ENCODE peak calls at places on chromosomes 12 and 14, in six cellular contexts. Y is HCT116, S is NAMALWA, U is posterior cingulate gyrus, C is activated T-helper 1 cell treated with Interleukin-2 at 50 U/mL for 16 hours, I is left ventricle myocardium superior. H is an unnamed sample.

GRCh38 chr14:77033622-77034521 is 5.4 kb upstream of the IRF2BPL start:
- DNase-seq in I (peak), S (peak), Y (no peak), C (peak), U (peak), H (peak)

GRCh38 chr14:64074961-64075619 is 219.1 kb downstream of the ESR2 start:
- DNase-seq in Y (no peak), S (no peak), U (no peak), C (no peak), I (no peak), H (no peak)

GRCh38 chr14:95018845-95019244 is 138.5 kb downstream of the DICER1 start:
- DNase-seq in C (no peak), U (no peak), Y (no peak), S (no peak), I (no peak), H (no peak)

GRCh38 chr12:49872381-49872780 is 29.5 kb upstream of the BCDIN3D start:
- DNase-seq in U (no peak), S (no peak), I (peak), C (no peak), Y (no peak), H (no peak)

GRCh38 chr14:42855159-42855558 is 1248.5 kb downstream of the LRFN5 start:
- DNase-seq in Y (no peak), S (no peak), U (no peak), C (no peak), I (no peak), H (no peak)

GRCh38 chr12:29769162-29769820 is 14.5 kb downstream of the TMTC1 start:
- DNase-seq in I (no peak), Y (no peak), C (no peak), S (no peak), U (no peak), H (no peak)

GRCh38 chr14:72878746-72879145 is 15.2 kb downstream of the DPF3 start:
- DNase-seq in U (no peak), I (no peak), C (no peak), S (no peak), Y (no peak), H (no peak)

GRCh38 chr14:36177489-36177888 is 967 bp upstream of the PTCSC3 start:
- DNase-seq in U (no peak), C (no peak), S (no peak), Y (no peak), I (no peak), H (no peak)

GRCh38 chr12:9388379-9388778 is 180.2 kb upstream of the PZP start:
- DNase-seq in S (peak), U (no peak), Y (no peak), I (no peak), C (no peak), H (no peak)

GRCh38 chr14:70489579-70490175 is 37.7 kb downstream of the ADAM21 start:
- DNase-seq in Y (no peak), U (no peak), S (no peak), I (no peak), C (no peak), H (no peak)

GRCh38 chr12:93786669-93787397 is 109.7 kb downstream of the CRADD start:
- DNase-seq in I (no peak), U (no peak), S (no peak), C (no peak), Y (no peak), H (no peak)

GRCh38 chr14:103495854-103496253 is 26.8 kb downstream of the CKB start:
- DNase-seq in Y (no peak), C (no peak), S (no peak), I (no peak), U (no peak), H (no peak)

GRCh38 chr14:36952702-36953101 is 219.7 kb downstream of the SLC25A21 start:
- DNase-seq in U (no peak), C (no peak), S (no peak), Y (peak), I (no peak), H (no peak)